ENCODE peak calls at places on chromosome 1, in ten cellular contexts. One of them, this sample, is unnamed.

GRCh38 chr1:19153169-19153568 is 56.9 kb downstream of the UBR4 start:
- DNase-seq in cardiac fibroblast: no peak
- DNase-seq in brain microvascular endothelial cell: no peak
- DNase-seq in colonic mucosa: no peak
- DNase-seq in K562: no peak
- DNase-seq in coronary artery: no peak
- DNase-seq in heart left ventricle: no peak
- DNase-seq in uterus: no peak
- DNase-seq in stomach: no peak
- DNase-seq in mammary epithelial cell: no peak
- DNase-seq in this sample: no peak

GRCh38 chr1:1361982-1362423 is 3.6 kb upstream of the MXRA8 start:
- DNase-seq in cardiac fibroblast: peak
- DNase-seq in brain microvascular endothelial cell: peak
- DNase-seq in colonic mucosa: peak
- DNase-seq in K562: no peak
- DNase-seq in coronary artery: no peak
- DNase-seq in heart left ventricle: peak
- DNase-seq in uterus: peak
- DNase-seq in stomach: no peak
- DNase-seq in mammary epithelial cell: no peak
- DNase-seq in this sample: no peak

GRCh38 chr1:20830378-20830777 is 43.3 kb upstream of the HP1BP3 start:
- DNase-seq in cardiac fibroblast: no peak
- DNase-seq in brain microvascular endothelial cell: no peak
- DNase-seq in colonic mucosa: no peak
- DNase-seq in K562: no peak
- DNase-seq in coronary artery: no peak
- DNase-seq in heart left ventricle: no peak
- DNase-seq in uterus: no peak
- DNase-seq in stomach: no peak
- DNase-seq in mammary epithelial cell: no peak
- DNase-seq in this sample: no peak

GRCh38 chr1:42178249-42178648 is 13.7 kb upstream of the GUCA2A start:
- DNase-seq in cardiac fibroblast: no peak
- DNase-seq in brain microvascular endothelial cell: peak
- DNase-seq in colonic mucosa: no peak
- DNase-seq in K562: no peak
- DNase-seq in coronary artery: no peak
- DNase-seq in heart left ventricle: no peak
- DNase-seq in uterus: no peak
- DNase-seq in stomach: no peak
- DNase-seq in mammary epithelial cell: no peak
- DNase-seq in this sample: no peak

GRCh38 chr1:82483146-82483545 is 682.4 kb downstream of the ADGRL2 start:
- DNase-seq in cardiac fibroblast: no peak
- DNase-seq in brain microvascular endothelial cell: no peak
- DNase-seq in colonic mucosa: no peak
- DNase-seq in K562: no peak
- DNase-seq in coronary artery: no peak
- DNase-seq in heart left ventricle: no peak
- DNase-seq in uterus: no peak
- DNase-seq in stomach: no peak
- DNase-seq in mammary epithelial cell: no peak
- DNase-seq in this sample: no peak

GRCh38 chr1:200384818-200385390 is 24.9 kb downstream of the ZNF281 start:
- DNase-seq in cardiac fibroblast: no peak
- DNase-seq in brain microvascular endothelial cell: no peak
- DNase-seq in colonic mucosa: no peak
- DNase-seq in K562: no peak
- DNase-seq in coronary artery: no peak
- DNase-seq in heart left ventricle: no peak
- DNase-seq in uterus: no peak
- DNase-seq in stomach: no peak
- DNase-seq in mammary epithelial cell: no peak
- DNase-seq in this sample: no peak

GRCh38 chr1:205976708-205977107 is 26.5 kb downstream of the RAB7B start:
- DNase-seq in cardiac fibroblast: peak
- DNase-seq in brain microvascular endothelial cell: peak
- DNase-seq in colonic mucosa: no peak
- DNase-seq in K562: no peak
- DNase-seq in coronary artery: no peak
- DNase-seq in heart left ventricle: peak
- DNase-seq in uterus: no peak
- DNase-seq in stomach: no peak
- DNase-seq in mammary epithelial cell: no peak
- DNase-seq in this sample: peak

GRCh38 chr1:80540605-80541004 is 1260.1 kb upstream of the ADGRL2 start:
- DNase-seq in cardiac fibroblast: peak
- DNase-seq in brain microvascular endothelial cell: no peak
- DNase-seq in colonic mucosa: no peak
- DNase-seq in K562: no peak
- DNase-seq in coronary artery: no peak
- DNase-seq in heart left ventricle: no peak
- DNase-seq in uterus: no peak
- DNase-seq in stomach: no peak
- DNase-seq in mammary epithelial cell: no peak
- DNase-seq in this sample: no peak

GRCh38 chr1:228211871-228212414 is 4.1 kb downstream of the OBSCN start:
- DNase-seq in cardiac fibroblast: no peak
- DNase-seq in brain microvascular endothelial cell: no peak
- DNase-seq in colonic mucosa: no peak
- DNase-seq in K562: no peak
- DNase-seq in coronary artery: no peak
- DNase-seq in heart left ventricle: peak
- DNase-seq in uterus: no peak
- DNase-seq in stomach: no peak
- DNase-seq in mammary epithelial cell: no peak
- DNase-seq in this sample: no peak

GRCh38 chr1:172727956-172728603 is 69.2 kb downstream of the FASLG start:
- DNase-seq in cardiac fibroblast: peak
- DNase-seq in brain microvascular endothelial cell: peak
- DNase-seq in colonic mucosa: no peak
- DNase-seq in K562: peak
- DNase-seq in coronary artery: no peak
- DNase-seq in heart left ventricle: no peak
- DNase-seq in uterus: no peak
- DNase-seq in stomach: no peak
- DNase-seq in mammary epithelial cell: peak
- DNase-seq in this sample: peak

GRCh38 chr1:172724746-172725613 is 66.1 kb downstream of the FASLG start:
- DNase-seq in cardiac fibroblast: no peak
- DNase-seq in brain microvascular endothelial cell: no peak
- DNase-seq in colonic mucosa: no peak
- DNase-seq in K562: no peak
- DNase-seq in coronary artery: no peak
- DNase-seq in heart left ventricle: no peak
- DNase-seq in uterus: no peak
- DNase-seq in stomach: no peak
- DNase-seq in mammary epithelial cell: no peak
- DNase-seq in this sample: no peak

GRCh38 chr1:172723251-172723650 is 64.3 kb downstream of the FASLG start:
- DNase-seq in cardiac fibroblast: peak
- DNase-seq in brain microvascular endothelial cell: no peak
- DNase-seq in colonic mucosa: no peak
- DNase-seq in K562: no peak
- DNase-seq in coronary artery: no peak
- DNase-seq in heart left ventricle: no peak
- DNase-seq in uterus: no peak
- DNase-seq in stomach: no peak
- DNase-seq in mammary epithelial cell: no peak
- DNase-seq in this sample: no peak

GRCh38 chr1:172727275-172727674 is 68.4 kb downstream of the FASLG start:
- DNase-seq in cardiac fibroblast: no peak
- DNase-seq in brain microvascular endothelial cell: no peak
- DNase-seq in colonic mucosa: no peak
- DNase-seq in K562: no peak
- DNase-seq in coronary artery: no peak
- DNase-seq in heart left ventricle: no peak
- DNase-seq in uterus: no peak
- DNase-seq in stomach: no peak
- DNase-seq in mammary epithelial cell: no peak
- DNase-seq in this sample: no peak

DNA sequence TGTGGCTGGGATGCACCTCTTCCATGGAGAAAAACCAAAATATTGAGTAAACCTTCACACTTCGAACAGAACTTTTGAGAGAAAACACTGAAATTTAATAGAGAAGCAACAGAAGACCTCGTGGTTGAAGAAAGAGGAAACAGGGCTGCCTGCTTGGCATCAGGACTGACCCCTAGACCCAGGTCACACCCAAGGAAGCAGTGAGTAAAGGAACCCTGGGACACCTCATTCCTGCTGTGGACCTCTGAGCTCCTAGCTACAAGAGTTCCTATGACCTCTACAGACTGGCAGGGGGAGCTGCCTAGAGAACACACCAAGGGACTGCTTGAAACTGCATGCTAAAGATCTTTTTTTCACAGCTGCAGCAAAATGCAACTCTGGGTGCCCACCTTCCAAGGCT is 67.8 kb downstream of the FASLG start:
- DNase-seq in cardiac fibroblast: no peak
- DNase-seq in brain microvascular endothelial cell: no peak
- DNase-seq in colonic mucosa: no peak
- DNase-seq in K562: no peak
- DNase-seq in coronary artery: no peak
- DNase-seq in heart left ventricle: no peak
- DNase-seq in uterus: no peak
- DNase-seq in stomach: no peak
- DNase-seq in mammary epithelial cell: no peak
- DNase-seq in this sample: no peak
- TF ChIP-seq CTCF in cardiac fibroblast: no peak
- TF ChIP-seq CTCF in brain microvascular endothelial cell: no peak
- TF ChIP-seq CTCF in colonic mucosa: no peak
- TF ChIP-seq CTCF in K562: no peak
- TF ChIP-seq CTCF in coronary artery: no peak
- TF ChIP-seq CTCF in heart left ventricle: no peak
- TF ChIP-seq CTCF in uterus: no peak
- TF ChIP-seq CTCF in stomach: no peak
- TF ChIP-seq CTCF in mammary epithelial cell: no peak
- TF ChIP-seq CTCF in this sample: no peak

GRCh38 chr1:104125935-104126334 is 376.2 kb downstream of the AMY1C start:
- DNase-seq in cardiac fibroblast: no peak
- DNase-seq in brain microvascular endothelial cell: no peak
- DNase-seq in colonic mucosa: no peak
- DNase-seq in K562: no peak
- DNase-seq in coronary artery: no peak
- DNase-seq in heart left ventricle: no peak
- DNase-seq in uterus: no peak
- DNase-seq in stomach: no peak
- DNase-seq in mammary epithelial cell: no peak
- DNase-seq in this sample: no peak

GRCh38 chr1:104125226-104125625 is 375.5 kb downstream of the AMY1C start:
- DNase-seq in cardiac fibroblast: no peak
- DNase-seq in brain microvascular endothelial cell: no peak
- DNase-seq in colonic mucosa: no peak
- DNase-seq in K562: no peak
- DNase-seq in coronary artery: no peak
- DNase-seq in heart left ventricle: no peak
- DNase-seq in uterus: no peak
- DNase-seq in stomach: no peak
- DNase-seq in mammary epithelial cell: no peak
- DNase-seq in this sample: no peak

DNA sequence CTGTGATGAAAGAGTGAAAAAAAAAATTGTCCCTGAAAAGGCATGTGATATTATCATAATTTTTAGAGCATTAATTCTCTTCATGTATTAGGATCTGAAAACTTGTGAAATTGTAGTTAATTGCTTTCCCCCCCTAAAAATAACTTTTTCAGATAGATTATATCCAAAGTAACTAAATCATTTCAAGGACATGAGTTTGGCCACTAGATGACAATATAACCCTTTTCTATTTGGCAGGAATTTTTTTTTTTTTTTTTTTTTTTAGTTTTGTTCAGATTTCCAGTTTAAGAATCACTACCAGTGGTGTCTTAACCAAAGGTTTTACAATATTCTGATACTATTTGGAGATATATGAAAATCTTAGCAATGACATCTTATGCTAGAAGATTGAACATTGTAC is 370.8 kb downstream of the AMY1C start:
- DNase-seq in cardiac fibroblast: no peak
- DNase-seq in brain microvascular endothelial cell: no peak
- DNase-seq in colonic mucosa: no peak
- DNase-seq in K562: no peak
- DNase-seq in coronary artery: no peak
- DNase-seq in heart left ventricle: no peak
- DNase-seq in uterus: no peak
- DNase-seq in stomach: no peak
- DNase-seq in mammary epithelial cell: no peak
- DNase-seq in this sample: no peak
- TF ChIP-seq CTCF in cardiac fibroblast: no peak
- TF ChIP-seq CTCF in brain microvascular endothelial cell: no peak
- TF ChIP-seq CTCF in colonic mucosa: no peak
- TF ChIP-seq CTCF in K562: no peak
- TF ChIP-seq CTCF in coronary artery: no peak
- TF ChIP-seq CTCF in heart left ventricle: no peak
- TF ChIP-seq CTCF in uterus: no peak
- TF ChIP-seq CTCF in stomach: no peak
- TF ChIP-seq CTCF in mammary epithelial cell: peak
- TF ChIP-seq CTCF in this sample: no peak

DNA sequence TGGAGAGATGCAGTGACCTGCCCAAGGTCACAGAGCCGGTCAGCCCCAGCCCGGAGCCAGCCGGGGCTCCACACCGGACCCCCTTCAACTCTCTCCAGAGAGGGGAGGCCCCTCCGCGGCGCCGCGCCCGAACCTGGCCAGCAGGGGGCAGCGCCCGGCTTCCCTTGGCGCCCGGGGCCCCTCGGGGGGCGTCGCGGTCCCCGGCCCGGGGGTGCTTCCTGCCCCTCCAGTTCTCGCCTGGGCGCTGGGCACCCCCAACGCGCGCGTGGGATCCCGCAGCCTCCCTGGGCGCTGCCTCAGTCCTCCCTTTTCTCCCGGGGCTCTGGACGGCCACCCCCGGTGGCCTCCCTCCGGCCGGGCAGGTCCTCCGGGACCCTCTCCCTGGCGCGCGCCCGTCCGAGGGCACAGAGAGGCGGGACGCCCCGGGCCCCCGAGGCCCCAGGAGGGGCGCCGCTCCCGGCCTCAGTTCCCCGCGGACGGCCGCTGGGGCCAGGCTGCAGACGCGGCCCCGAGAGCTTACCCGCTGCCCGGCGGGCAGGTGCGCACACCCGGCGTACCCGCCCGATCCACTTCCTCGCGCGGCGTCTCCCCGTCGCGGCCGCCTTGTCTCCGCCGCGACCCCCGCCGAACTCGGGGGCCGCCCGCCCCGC is 406 bp downstream of the HTR1D start:
- DNase-seq in cardiac fibroblast: no peak
- DNase-seq in brain microvascular endothelial cell: no peak
- DNase-seq in colonic mucosa: peak
- DNase-seq in K562: peak
- DNase-seq in coronary artery: no peak
- DNase-seq in heart left ventricle: no peak
- DNase-seq in uterus: no peak
- DNase-seq in stomach: peak
- DNase-seq in mammary epithelial cell: no peak
- DNase-seq in this sample: peak
- TF ChIP-seq CTCF in cardiac fibroblast: peak
- TF ChIP-seq CTCF in brain microvascular endothelial cell: peak
- TF ChIP-seq CTCF in colonic mucosa: peak
- TF ChIP-seq CTCF in K562: peak
- TF ChIP-seq CTCF in coronary artery: no peak
- TF ChIP-seq CTCF in heart left ventricle: peak
- TF ChIP-seq CTCF in uterus: no peak
- TF ChIP-seq CTCF in stomach: peak
- TF ChIP-seq CTCF in mammary epithelial cell: peak
- TF ChIP-seq CTCF in this sample: peak

GRCh38 chr1:151846062-151846568 is 6.5 kb upstream of the C2CD4D start:
- DNase-seq in cardiac fibroblast: peak
- DNase-seq in brain microvascular endothelial cell: peak
- DNase-seq in colonic mucosa: no peak
- DNase-seq in K562: peak
- DNase-seq in coronary artery: no peak
- DNase-seq in heart left ventricle: no peak
- DNase-seq in uterus: no peak
- DNase-seq in stomach: no peak
- DNase-seq in mammary epithelial cell: peak
- DNase-seq in this sample: no peak
- TF ChIP-seq CTCF in cardiac fibroblast: peak
- TF ChIP-seq CTCF in brain microvascular endothelial cell: peak
- TF ChIP-seq CTCF in colonic mucosa: no peak
- TF ChIP-seq CTCF in K562: peak
- TF ChIP-seq CTCF in coronary artery: no peak
- TF ChIP-seq CTCF in heart left ventricle: no peak
- TF ChIP-seq CTCF in uterus: no peak
- TF ChIP-seq CTCF in stomach: no peak
- TF ChIP-seq CTCF in mammary epithelial cell: no peak
- TF ChIP-seq CTCF in this sample: peak